ENCODE peak calls at places on chromosomes 12 and 14, in six cellular contexts. A is foreskin fibroblast, C is SHP77, Z is NCI-H146, M is H7, W is hepatic stellate cell. R is an unnamed sample.

GRCh38 chr12:63752283-63752682 is 27.4 kb upstream of the RXYLT1 start:
- DNase-seq in A (no peak), C (no peak), Z (no peak), M (no peak), W (no peak), R (peak)

GRCh38 chr14:57179273-57179672 is 89.4 kb downstream of the EXOC5 start:
- DNase-seq in A (no peak), C (no peak), Z (no peak), M (no peak), W (no peak), R (no peak)

GRCh38 chr14:54784657-54785056 is 118.0 kb downstream of the GCH1 start:
- DNase-seq in A (no peak), C (no peak), Z (no peak), M (no peak), W (no peak), R (no peak)

GRCh38 chr12:5088586-5089264 is 45.0 kb downstream of the KCNA5 start:
- DNase-seq in A (peak), C (no peak), Z (no peak), M (no peak), W (peak), R (no peak)

GRCh38 chr12:6632026-6632978 is 3.5 kb downstream of the LPAR5 start:
- DNase-seq in A (peak), C (no peak), Z (no peak), M (no peak), W (no peak), R (peak)

GRCh38 chr14:71050227-71050823 is 143.1 kb downstream of the PCNX1 start:
- DNase-seq in A (no peak), C (no peak), Z (no peak), M (no peak), W (no peak), R (peak)

GRCh38 chr14:79712302-79712950 is 498.9 kb downstream of the DIO2 start:
- DNase-seq in A (no peak), C (no peak), Z (no peak), M (no peak), W (no peak), R (no peak)

GRCh38 chr14:58817846-58818245 is 180.1 kb downstream of the DACT1 start:
- DNase-seq in A (peak), C (no peak), Z (no peak), M (no peak), W (no peak), R (no peak)

GRCh38 chr12:39393890-39394289 is 49.0 kb downstream of the KIF21A start:
- DNase-seq in A (no peak), C (no peak), Z (no peak), M (peak), W (no peak), R (no peak)